ENCODE peak calls at places on chromosomes 2 and 18, in seven cellular contexts. T is psoas muscle; Z is GM20000; L is breast epithelium; R is HFFc6; J is WTC11; N is CD8-positive, alpha-beta T cell. S is an unnamed sample.

GRCh38 chr2:35447816-35448215 is 907.8 kb upstream of the CRIM1 start:
- DNase-seq in Z (no peak), T (no peak), L (no peak), J (no peak), R (no peak), N (no peak), S (no peak)

GRCh38 chr2:109238580-109238979 is 109.6 kb downstream of the SH3RF3 start:
- DNase-seq in N (peak; percentile 28), R (peak; percentile 53), J (no peak), T (peak; percentile 73), Z (peak; percentile 37), L (peak; percentile 53), S (peak; percentile 100)

GRCh38 chr2:214265991-214266489 is 144.8 kb upstream of the VWC2L start:
- DNase-seq in R (peak; percentile 9), N (no peak), Z (no peak), J (no peak), L (no peak), T (no peak), S (no peak)

GRCh38 chr2:61639721-61640120 is 101.6 kb upstream of the XPO1 start:
- DNase-seq in T (no peak), N (no peak), R (no peak), J (no peak), L (no peak), Z (no peak), S (no peak)

GRCh38 chr2:177467646-177468045 is 75.1 kb downstream of the AGPS start:
- DNase-seq in R (peak; percentile 63), T (no peak), J (no peak), N (no peak), Z (no peak), L (no peak), S (peak; percentile 11)

GRCh38 chr2:181022652-181023051 is 42.2 kb downstream of the UBE2E3 start:
- DNase-seq in L (no peak), Z (no peak), R (no peak), J (no peak), T (no peak), N (no peak), S (no peak)

GRCh38 chr2:205259131-205259530 is 423.2 kb upstream of the NRP2 start:
- DNase-seq in R (peak; percentile 4), L (no peak), N (no peak), Z (no peak), T (no peak), J (no peak), S (no peak)

GRCh38 chr2:54329482-54330225 is 73.6 kb upstream of the TSPYL6 start:
- DNase-seq in T (no peak), Z (no peak), R (no peak), J (no peak), N (no peak), L (no peak), S (no peak)

GRCh38 chr2:227870710-227871374 is 589 bp upstream of the DAW1 start:
- DNase-seq in T (no peak), Z (no peak), N (no peak), L (no peak), J (no peak), R (peak; percentile 71), S (no peak)

GRCh38 chr2:161382747-161383146 is 33.4 kb upstream of the TBR1 start:
- DNase-seq in R (no peak), J (no peak), N (no peak), Z (no peak), L (no peak), T (no peak), S (no peak)

GRCh38 chr2:18404141-18404540 is 156.3 kb downstream of the RDH14 start:
- DNase-seq in Z (no peak), T (no peak), N (no peak), R (no peak), J (no peak), L (no peak), S (no peak)

GRCh38 chr2:100017633-100018032 is 124.8 kb downstream of the AFF3 start:
- DNase-seq in L (no peak), T (no peak), Z (no peak), N (no peak), R (peak; percentile 28), J (no peak), S (no peak)

GRCh38 chr2:118865106-118865505 is 17.7 kb upstream of the EN1 start:
- DNase-seq in Z (peak; percentile 69), N (no peak), J (peak; percentile 52), T (no peak), L (no peak), R (peak; percentile 48), S (peak; percentile 62)
- TF ChIP-seq CTCF in Z (peak; percentile 75), N (peak; percentile 31), J (peak; percentile 58), T (peak; percentile 60), L (peak; percentile 26), R (peak; percentile 79), S (peak; percentile 57)

DNA sequence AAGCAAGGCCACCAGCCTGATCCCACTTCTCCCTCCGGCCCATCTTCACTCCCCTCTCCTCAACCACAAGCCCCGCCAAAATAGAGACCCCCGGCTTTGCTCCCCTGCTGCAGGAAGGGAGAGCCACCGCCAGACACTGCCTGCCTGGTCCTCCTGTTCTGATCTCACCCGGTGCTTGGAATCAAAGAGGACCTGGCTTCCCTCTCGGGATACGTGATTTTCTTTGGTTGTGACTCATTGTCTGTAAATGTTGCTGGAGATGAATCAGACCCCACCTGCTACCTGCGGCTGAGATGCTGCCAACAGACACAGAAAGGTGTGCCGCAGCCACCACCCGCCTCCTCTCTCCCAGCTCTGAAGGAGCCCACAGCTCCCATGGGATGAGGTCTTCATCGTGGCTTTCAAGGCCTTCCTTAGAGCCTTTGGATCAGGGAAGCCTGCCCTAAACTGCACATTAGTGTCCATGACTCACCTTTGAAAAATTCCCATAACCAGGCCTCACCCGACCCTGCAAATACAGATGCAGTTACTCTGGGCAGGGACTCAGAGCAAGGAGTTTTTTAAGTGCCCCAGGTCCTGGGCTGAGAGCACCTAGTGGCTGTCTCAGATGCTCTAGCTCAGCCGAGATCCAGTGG is 79.4 kb upstream of the ZNF532 start:
- DNase-seq in Z (no peak), T (no peak), N (no peak), J (no peak), R (peak; percentile 91), L (peak; percentile 87), S (no peak)
- TF ChIP-seq CTCF in Z (no peak), T (no peak), N (no peak), J (no peak), R (no peak), L (no peak), S (no peak)

GRCh38 chr2:2142350-2142749 is 188.7 kb downstream of the MYT1L start:
- DNase-seq in T (no peak), N (no peak), R (no peak), L (no peak), Z (no peak), J (no peak), S (no peak)
- TF ChIP-seq CTCF in T (no peak), N (no peak), R (no peak), L (no peak), Z (no peak), J (no peak), S (no peak)

GRCh38 chr2:230762317-230762896 is 49.8 kb downstream of the CAB39 start:
- DNase-seq in N (no peak), J (peak; percentile 54), R (peak; percentile 31), Z (no peak), L (no peak), T (no peak), S (peak; percentile 58)
- TF ChIP-seq CTCF in N (peak; percentile 60), J (no peak), R (peak; percentile 72), Z (peak; percentile 42), L (no peak), T (peak; percentile 38), S (peak; percentile 59)

S was measured in NB4.